ENCODE peak calls at places on chromosomes 12 and 14, in seven cellular contexts. R is tibial nerve, Y is uterus, S is A549, A is IMR-90, W is HepG2, Z is right lobe of liver. B is an unnamed sample. For H3K4me1, the result is how much of the 10 kb centered on the place peaks cover.

GRCh38 chr12:84136862-84137367 is 775.7 kb downstream of the SLC6A15 start:
- DNase-seq in R (no peak), Y (no peak), S (peak), A (peak), W (no peak), Z (no peak), B (no peak)

GRCh38 chr12:117046861-117047530 is 52.2 kb downstream of the TESC start:
- DNase-seq in R (no peak), Y (no peak), S (no peak), A (no peak), W (no peak), Z (no peak), B (no peak)

GRCh38 chr12:66144796-66145754 is 14.5 kb upstream of the LLPH start:
- DNase-seq in R (no peak), Y (peak), S (peak), A (peak), W (peak), Z (no peak), B (no peak)

GRCh38 chr12:10719482-10719881 is 3.6 kb downstream of the YBX3 start:
- DNase-seq in R (no peak), Y (no peak), S (no peak), A (no peak), W (no peak), Z (no peak), B (no peak)

GRCh38 chr12:113062502-113063395 is 6.2 kb downstream of the DTX1 start:
- DNase-seq in R (no peak), Y (no peak), S (no peak), A (no peak), W (no peak), Z (peak), B (peak)

GRCh38 chr12:95326855-95327254 is 109.2 kb downstream of the VEZT start:
- DNase-seq in R (no peak), Y (no peak), S (no peak), A (no peak), W (no peak), Z (no peak), B (no peak)

GRCh38 chr14:104820669-104821228 is 19.8 kb downstream of the ZBTB42 start:
- DNase-seq in R (no peak), Y (peak), S (peak), A (peak), W (peak), Z (peak), B (peak)

GRCh38 chr12:66768293-66768692 is 89.4 kb upstream of the GRIP1 start:
- DNase-seq in R (no peak), Y (no peak), S (no peak), A (no peak), W (no peak), Z (no peak), B (no peak)

GRCh38 chr12:93825926-93826599 is 148.9 kb downstream of the CRADD start:
- DNase-seq in R (no peak), Y (no peak), S (no peak), A (no peak), W (no peak), Z (no peak), B (no peak)

GRCh38 chr12:53058674-53059433 is 9.0 kb downstream of the TNS2 start:
- DNase-seq in R (peak), Y (no peak), S (no peak), A (no peak), W (no peak), Z (no peak), B (peak)

DNA sequence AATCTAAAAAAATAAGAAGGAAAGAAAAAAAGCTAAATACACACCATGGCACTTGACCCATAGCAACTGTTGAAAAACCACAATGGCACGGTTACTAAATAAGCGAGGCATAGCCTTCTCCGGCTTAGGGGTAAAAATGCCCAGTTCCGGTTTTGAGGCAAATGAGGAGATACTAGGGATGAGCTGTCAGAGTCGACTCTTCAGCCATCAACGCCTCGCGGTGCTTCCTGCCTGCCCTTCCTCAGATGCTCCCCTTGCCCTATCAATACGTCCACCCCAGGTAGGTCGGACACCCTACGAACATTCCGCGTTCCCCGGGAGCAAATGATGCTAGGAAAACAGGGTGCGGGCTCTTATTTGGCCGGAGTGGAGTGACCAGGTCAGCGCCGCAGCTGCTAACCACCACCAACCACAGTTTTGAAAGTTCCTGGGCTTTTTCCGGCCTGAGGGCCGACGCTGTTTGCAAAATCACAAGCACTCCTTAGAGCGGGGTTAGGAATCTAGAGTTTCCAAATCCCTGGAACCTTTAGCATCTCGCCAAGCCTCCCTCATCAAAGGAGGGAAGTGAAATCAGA is 1.2 kb downstream of the SRSF9 start:
- DNase-seq in R (no peak), Y (no peak), S (peak), A (peak), W (peak), Z (peak), B (peak)
- TF ChIP-seq POLR2A in R (no peak), Y (no peak), S (no peak), A (no peak), W (no peak), Z (no peak), B (no peak)

GRCh38 chr12:97288526-97288925 is 174.1 kb upstream of the RMST start:
- DNase-seq in R (no peak), Y (no peak), S (no peak), A (no peak), W (no peak), Z (no peak), B (no peak)

DNA sequence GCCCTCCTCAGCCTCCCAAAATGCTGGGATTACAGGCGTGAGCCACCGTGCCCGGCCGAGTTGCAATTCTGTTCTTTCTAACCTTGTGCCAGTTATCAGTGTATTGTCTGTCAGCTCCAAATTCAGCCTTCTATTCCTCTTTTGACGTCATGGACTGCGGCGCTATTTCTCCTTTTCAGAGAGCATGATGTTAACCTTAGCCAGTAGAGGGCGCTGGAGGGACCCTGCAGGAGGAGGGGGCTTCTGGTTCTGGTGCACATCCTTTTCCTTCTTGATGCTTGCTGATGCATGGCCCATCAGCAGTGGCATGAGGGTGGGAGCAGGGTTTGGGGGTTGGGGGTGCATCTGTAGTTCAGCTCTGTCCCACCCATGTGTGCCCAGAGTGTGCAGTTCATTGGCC is 179.3 kb upstream of the RMST start:
- DNase-seq in R (no peak), Y (no peak), S (no peak), A (no peak), W (no peak), Z (no peak), B (no peak)
- TF ChIP-seq CTCF in R (no peak), Y (no peak), S (no peak), A (no peak), W (peak), Z (no peak), B (no peak)

DNA sequence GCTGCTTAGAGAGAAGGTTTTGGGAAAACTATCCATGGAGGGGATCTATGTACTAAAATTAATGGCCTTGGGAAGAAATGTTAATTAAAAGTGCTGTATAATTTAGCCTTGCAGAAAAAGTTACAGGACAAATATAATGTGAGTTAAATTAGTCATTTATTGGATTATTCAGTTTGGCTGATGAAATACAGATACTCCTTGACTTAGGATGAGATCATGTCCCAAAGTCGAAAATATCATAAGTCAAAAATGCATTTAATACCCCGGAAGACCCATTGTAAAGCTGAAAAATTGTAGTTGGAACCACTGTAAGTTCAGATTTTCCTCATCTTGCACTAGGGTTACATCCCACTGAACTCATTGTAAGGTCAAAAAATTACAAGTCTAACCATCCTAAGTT is 9.7 kb downstream of the RTRAF start:
- DNase-seq in R (no peak), Y (no peak), S (no peak), A (peak), W (no peak), Z (no peak), B (no peak)
- H3K4me1 ChIP-seq in R (under half), Y (under half), S (under half), A (under half), W (under half), Z (under half), B (under half)

GRCh38 chr12:131927110-131928079 is 1.7 kb upstream of the PUS1 start:
- DNase-seq in R (no peak), Y (no peak), S (no peak), A (no peak), W (no peak), Z (peak), B (no peak)

GRCh38 chr12:131929530-131930456 is 717 bp downstream of the PUS1 start:
- DNase-seq in R (no peak), Y (no peak), S (peak), A (peak), W (no peak), Z (no peak), B (peak)

GRCh38 chr12:131928080-131928764 is 854 bp upstream of the PUS1 start:
- DNase-seq in R (no peak), Y (no peak), S (no peak), A (peak), W (no peak), Z (peak), B (no peak)

GRCh38 chr12:131930510-131930909 is 1.4 kb downstream of the PUS1 start:
- DNase-seq in R (no peak), Y (no peak), S (no peak), A (no peak), W (no peak), Z (no peak), B (no peak)

GRCh38 chr12:131928765-131929529 is at the start of gene PUS1:
- DNase-seq in R (peak), Y (peak), S (peak), A (peak), W (peak), Z (peak), B (peak)
- TF ChIP-seq POLR2A in R (peak), Y (no peak), S (peak), A (peak), W (peak), Z (peak), B (peak)

GRCh38 chr12:120314220-120314619 is 12.1 kb downstream of the SIRT4 start:
- DNase-seq in R (no peak), Y (no peak), S (peak), A (no peak), W (no peak), Z (no peak), B (peak)
- TF ChIP-seq CTCF in R (no peak), Y (no peak), S (peak), A (peak), W (peak), Z (peak), B (no peak)

GRCh38 chr12:124664395-124665111 is 97.1 kb upstream of the NCOR2 start:
- DNase-seq in R (no peak), Y (no peak), S (no peak), A (no peak), W (no peak), Z (no peak), B (no peak)

GRCh38 chr12:124663771-124664366 is 96.5 kb upstream of the NCOR2 start:
- DNase-seq in R (no peak), Y (no peak), S (no peak), A (no peak), W (no peak), Z (no peak), B (no peak)

GRCh38 chr12:124661382-124661781 is 94.0 kb upstream of the NCOR2 start:
- DNase-seq in R (no peak), Y (no peak), S (no peak), A (no peak), W (no peak), Z (no peak), B (no peak)

GRCh38 chr12:124665516-124665915 is 98.1 kb upstream of the NCOR2 start:
- DNase-seq in R (no peak), Y (no peak), S (no peak), A (peak), W (no peak), Z (no peak), B (no peak)

GRCh38 chr12:124663206-124663605 is 95.8 kb upstream of the NCOR2 start:
- DNase-seq in R (no peak), Y (no peak), S (no peak), A (no peak), W (peak), Z (no peak), B (no peak)
- H3K4me1 ChIP-seq in R (under half), Y (under half), S (under half), A (under half), W (under half), Z (under half), B (under half)

GRCh38 chr12:26831959-26832816 is 806 bp downstream of the ITPR2 start:
- DNase-seq in R (peak), Y (peak), S (peak), A (peak), W (peak), Z (peak), B (peak)
- TF ChIP-seq POLR2A in R (no peak), Y (no peak), S (no peak), A (peak), W (peak), Z (peak), B (peak)

GRCh38 chr12:92503029-92503931 is 199.5 kb upstream of the PLEKHG7 start:
- DNase-seq in R (no peak), Y (peak), S (no peak), A (no peak), W (peak), Z (no peak), B (no peak)

GRCh38 chr12:92506460-92506859 is 196.3 kb upstream of the PLEKHG7 start:
- DNase-seq in R (no peak), Y (no peak), S (no peak), A (no peak), W (no peak), Z (no peak), B (no peak)

GRCh38 chr12:92505373-92506340 is 197.1 kb upstream of the PLEKHG7 start:
- DNase-seq in R (peak), Y (peak), S (no peak), A (peak), W (no peak), Z (peak), B (peak)

GRCh38 chr12:92503977-92504966 is 198.5 kb upstream of the PLEKHG7 start:
- DNase-seq in R (peak), Y (peak), S (no peak), A (no peak), W (peak), Z (peak), B (no peak)

GRCh38 chr12:92502417-92503028 is 200.3 kb upstream of the PLEKHG7 start:
- DNase-seq in R (no peak), Y (no peak), S (no peak), A (no peak), W (peak), Z (no peak), B (no peak)
- TF ChIP-seq CTCF in R (no peak), Y (no peak), S (no peak), A (no peak), W (peak), Z (peak), B (peak)

DNA sequence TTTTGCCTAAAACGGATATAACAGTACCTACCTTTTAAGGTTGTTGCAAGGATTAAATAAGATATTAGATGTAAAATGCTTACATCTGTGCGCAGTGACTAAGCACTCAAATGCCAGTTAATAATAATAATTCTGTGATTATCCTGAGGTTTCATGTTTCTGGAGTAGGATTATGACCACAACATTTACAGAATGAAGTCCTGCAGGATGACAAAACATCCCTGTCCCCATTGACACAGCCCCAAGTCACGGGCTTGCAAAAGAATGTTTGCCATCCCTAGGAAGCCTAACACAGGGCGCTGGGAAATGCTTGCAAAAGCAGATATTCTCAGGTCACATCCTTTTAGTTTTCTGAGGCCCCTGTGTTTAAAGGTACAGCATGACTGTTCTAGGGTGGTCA is 20.1 kb downstream of the SUSD6 start:
- DNase-seq in R (no peak), Y (no peak), S (no peak), A (peak), W (peak), Z (no peak), B (no peak)
- H3K4me1 ChIP-seq in R (under half), Y (under half), S (under half), A (under half), W (half or more), Z (under half), B (half or more)

GRCh38 chr12:14774944-14775651 is 28.2 kb downstream of the WBP11 start:
- DNase-seq in R (no peak), Y (peak), S (peak), A (peak), W (no peak), Z (peak), B (peak)
- TF ChIP-seq POLR2A in R (no peak), Y (no peak), S (peak), A (peak), W (no peak), Z (no peak), B (no peak)